ENCODE peak calls at places on chromosomes 3 and 15, in seven cellular contexts. P, A, K, B, W, Z and F are unnamed samples.

GRCh38 chr3:50644556-50644955 is 27.6 kb downstream of the MAPKAPK3 start:
- DNase-seq in P (no peak), A (no peak), K (no peak), B (no peak), W (no peak), Z (no peak), F (no peak)

GRCh38 chr3:185242642-185243041 is 11.2 kb downstream of the EHHADH start:
- DNase-seq in P (no peak), A (no peak), K (no peak), B (no peak), W (no peak), Z (no peak), F (no peak)

GRCh38 chr3:9223683-9224082 is 25.8 kb downstream of the SRGAP3 start:
- DNase-seq in P (no peak), A (no peak), K (no peak), B (no peak), W (no peak), Z (no peak), F (no peak)

GRCh38 chr15:63212050-63212973 is 22.9 kb downstream of the RAB8B start:
- DNase-seq in P (peak; percentile 24), A (no peak), K (no peak), B (no peak), W (no peak), Z (no peak), F (no peak)

GRCh38 chr15:100053476-100054121 is 288.2 kb downstream of the ADAMTS17 start:
- DNase-seq in P (no peak), A (no peak), K (no peak), B (no peak), W (no peak), Z (no peak), F (no peak)

GRCh38 chr3:66487475-66487874 is 13.3 kb downstream of the LRIG1 start:
- DNase-seq in P (no peak), A (no peak), K (no peak), B (no peak), W (peak; percentile 43), Z (no peak), F (no peak)

GRCh38 chr3:50147447-50147846 is 7.7 kb upstream of the SEMA3F start:
- DNase-seq in P (no peak), A (no peak), K (no peak), B (no peak), W (no peak), Z (no peak), F (no peak)

GRCh38 chr3:16670191-16670590 is 65.0 kb upstream of the DAZL start:
- DNase-seq in P (no peak), A (no peak), K (no peak), B (no peak), W (no peak), Z (no peak), F (no peak)

GRCh38 chr3:2657408-2657807 is 452.8 kb downstream of the IL5RA start:
- DNase-seq in P (no peak), A (no peak), K (no peak), B (no peak), W (no peak), Z (no peak), F (no peak)

GRCh38 chr3:134618986-134619615 is 31.7 kb downstream of the KY start:
- DNase-seq in P (no peak), A (no peak), K (no peak), B (no peak), W (no peak), Z (no peak), F (no peak)

GRCh38 chr15:74156678-74157411 is 16.7 kb upstream of the ISLR start:
- DNase-seq in P (no peak), A (no peak), K (no peak), B (no peak), W (peak; percentile 57), Z (peak; percentile 70), F (no peak)

GRCh38 chr15:79450648-79451047 is 18.5 kb downstream of the MINAR1 start:
- DNase-seq in P (no peak), A (no peak), K (no peak), B (no peak), W (no peak), Z (no peak), F (no peak)

GRCh38 chr15:36323607-36324006 is 255.8 kb upstream of the CDIN1 start:
- DNase-seq in P (no peak), A (no peak), K (no peak), B (no peak), W (no peak), Z (no peak), F (no peak)

GRCh38 chr3:110995461-110996226 is 76.0 kb upstream of the NECTIN3 start:
- DNase-seq in P (no peak), A (no peak), K (no peak), B (no peak), W (no peak), Z (no peak), F (no peak)

GRCh38 chr3:109559389-109559788 is 222.0 kb upstream of the DPPA4 start:
- DNase-seq in P (no peak), A (no peak), K (no peak), B (no peak), W (no peak), Z (no peak), F (no peak)

GRCh38 chr3:121660356-121661171 is at the start of gene HCLS1:
- DNase-seq in P (peak; percentile 80), A (peak; percentile 25), K (no peak), B (peak; percentile 19), W (peak; percentile 47), Z (no peak), F (peak; percentile 63)

GRCh38 chr15:70505411-70505919 is 257.9 kb downstream of the UACA start:
- DNase-seq in P (no peak), A (no peak), K (peak; percentile 37), B (no peak), W (no peak), Z (no peak), F (no peak)

GRCh38 chr3:177483182-177483967 is 286.1 kb upstream of the TBL1XR1 start:
- DNase-seq in P (no peak), A (no peak), K (no peak), B (no peak), W (no peak), Z (no peak), F (no peak)

GRCh38 chr3:155032918-155033317 is 47.2 kb upstream of the MME start:
- DNase-seq in P (no peak), A (no peak), K (no peak), B (no peak), W (no peak), Z (peak; percentile 1), F (no peak)

GRCh38 chr3:44643024-44643423 is 5.5 kb upstream of the ZNF35 start:
- DNase-seq in P (no peak), A (no peak), K (no peak), B (no peak), W (no peak), Z (no peak), F (no peak)

GRCh38 chr3:44647771-44648170 is 761 bp upstream of the ZNF35 start:
- DNase-seq in P (no peak), A (no peak), K (no peak), B (no peak), W (no peak), Z (no peak), F (no peak)

GRCh38 chr3:44642337-44642736 is 6.2 kb upstream of the ZNF35 start:
- DNase-seq in P (no peak), A (no peak), K (no peak), B (no peak), W (no peak), Z (no peak), F (no peak)
- H3K9me3 ChIP-seq in P (peaks cover 34% of the 10 kb centered on the region), A (peaks cover 53% of the 10 kb centered on the region), K (peaks cover 37% of the 10 kb centered on the region), B (no peaks in the 10 kb centered on the region), W (peaks cover 37% of the 10 kb centered on the region), Z (peaks cover 3% of the 10 kb centered on the region), F (peaks cover 38% of the 10 kb centered on the region)

GRCh38 chr3:123283657-123284398 is 82.1 kb downstream of the SEC22A start:
- DNase-seq in P (no peak), A (no peak), K (no peak), B (no peak), W (no peak), Z (no peak), F (no peak)
- H3K36me3 ChIP-seq in P (no peaks in the 10 kb centered on the region), A (no peaks in the 10 kb centered on the region), K (no peaks in the 10 kb centered on the region), B (peaks cover 47% of the 10 kb centered on the region), W (peaks cover 67% of the 10 kb centered on the region), Z (peaks cover 16% of the 10 kb centered on the region), F (no peaks in the 10 kb centered on the region)

GRCh38 chr15:25094519-25094918 is 139.7 kb downstream of the SNRPN start:
- DNase-seq in P (no peak), A (no peak), K (no peak), B (no peak), W (no peak), Z (no peak), F (no peak)

GRCh38 chr15:25093455-25094029 is 138.8 kb downstream of the SNRPN start:
- DNase-seq in P (no peak), A (no peak), K (no peak), B (no peak), W (no peak), Z (no peak), F (no peak)

GRCh38 chr15:25094066-25094465 is 139.3 kb downstream of the SNRPN start:
- DNase-seq in P (no peak), A (no peak), K (no peak), B (no peak), W (no peak), Z (no peak), F (no peak)

GRCh38 chr15:25092661-25093060 is 137.9 kb downstream of the SNRPN start:
- DNase-seq in P (no peak), A (no peak), K (no peak), B (no peak), W (no peak), Z (no peak), F (no peak)

DNA sequence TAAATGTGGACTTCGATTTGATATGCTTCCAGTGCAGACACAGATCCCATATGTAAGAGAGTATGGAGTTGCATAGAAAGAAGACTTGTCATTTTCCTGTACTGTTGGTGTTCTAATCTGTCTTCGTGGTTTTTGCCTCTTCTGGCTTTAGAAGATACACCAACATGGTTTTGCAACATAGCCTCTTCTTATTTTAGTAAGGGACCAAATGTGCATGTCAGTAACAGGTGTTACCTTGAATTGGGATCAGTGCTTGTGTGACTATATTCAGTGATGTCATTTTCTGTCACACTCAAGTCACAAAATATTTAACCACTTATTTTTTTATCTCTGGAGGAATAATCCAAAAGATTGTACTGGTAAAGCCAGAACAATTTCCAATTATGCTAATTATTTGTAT is 140.4 kb downstream of the SNRPN start:
- DNase-seq in P (no peak), A (no peak), K (no peak), B (no peak), W (no peak), Z (no peak), F (no peak)
- H3K9me3 ChIP-seq in P (peaks cover 42% of the 10 kb centered on the region), A (peaks cover 62% of the 10 kb centered on the region), K (peaks cover 78% of the 10 kb centered on the region), B (no peaks in the 10 kb centered on the region), W (peaks cover 79% of the 10 kb centered on the region), Z (no peaks in the 10 kb centered on the region), F (peaks cover 29% of the 10 kb centered on the region)

DNA sequence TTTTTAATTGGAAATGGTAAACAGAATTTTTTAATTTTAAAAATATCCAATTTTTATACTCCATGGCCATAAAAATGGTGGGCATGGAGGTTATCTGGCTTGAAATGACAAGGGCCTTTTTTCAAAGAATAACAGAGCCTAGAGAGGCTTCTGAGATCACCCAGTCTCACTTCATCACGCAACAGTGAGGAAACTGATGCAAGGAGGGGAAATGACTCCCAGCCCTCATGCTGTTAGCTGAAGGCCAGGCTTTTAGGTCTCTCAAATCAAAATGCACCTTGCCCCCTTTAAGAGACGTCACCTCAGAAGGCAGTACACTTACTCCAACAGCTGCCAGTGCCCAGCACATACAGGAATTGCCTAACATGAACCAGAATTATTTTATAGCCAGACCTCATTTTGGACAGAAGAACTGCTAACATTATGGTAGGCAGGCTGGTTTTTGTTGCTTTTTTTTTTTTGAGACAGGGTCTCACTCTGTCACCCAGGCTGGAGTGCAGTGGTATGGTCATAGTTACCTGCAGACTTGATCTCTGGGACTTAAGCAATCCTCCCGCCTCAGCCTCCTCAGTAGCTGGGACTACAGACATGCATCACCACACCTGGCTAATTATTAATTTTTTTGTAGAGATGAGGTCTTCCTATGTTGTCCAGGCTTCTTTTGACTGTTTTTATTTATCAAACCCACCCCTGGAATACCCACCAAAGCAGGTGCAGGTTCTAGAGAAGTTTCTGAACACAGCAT is 9.1 kb downstream of the RAB43 start:
- DNase-seq in P (no peak), A (no peak), K (no peak), B (no peak), W (no peak), Z (no peak), F (no peak)
- H3K36me3 ChIP-seq in P (peaks cover 20% of the 10 kb centered on the region), A (no peaks in the 10 kb centered on the region), K (no peaks in the 10 kb centered on the region), B (peaks cover 45% of the 10 kb centered on the region), W (peaks cover 14% of the 10 kb centered on the region), Z (no peaks in the 10 kb centered on the region), F (peaks cover 14% of the 10 kb centered on the region)